ENCODE peak calls at places on chromosomes 11 and 22, in seven cellular contexts. One of them, this sample, is unnamed.

GRCh38 chr11:8362899-8363298 is 99.2 kb upstream of the LMO1 start:
- DNase-seq in left lung: no peak
- DNase-seq in GM04503: no peak
- DNase-seq in small intestine: no peak
- DNase-seq in fibroblast of mammary gland: no peak
- DNase-seq in T-helper 1 cell: no peak
- DNase-seq in renal cortical epithelial cell: no peak
- DNase-seq in this sample: no peak

GRCh38 chr11:134246678-134247077 is 6.5 kb downstream of the THYN1 start:
- DNase-seq in left lung: no peak
- DNase-seq in GM04503: no peak
- DNase-seq in small intestine: no peak
- DNase-seq in fibroblast of mammary gland: no peak
- DNase-seq in T-helper 1 cell: no peak
- DNase-seq in renal cortical epithelial cell: no peak
- DNase-seq in this sample: no peak

GRCh38 chr22:33328789-33329296 is 270.7 kb upstream of the SYN3 start:
- DNase-seq in left lung: no peak
- DNase-seq in GM04503: no peak
- DNase-seq in small intestine: peak; percentile 10
- DNase-seq in fibroblast of mammary gland: peak; percentile 66
- DNase-seq in T-helper 1 cell: no peak
- DNase-seq in renal cortical epithelial cell: peak; percentile 96
- DNase-seq in this sample: peak; percentile 72

GRCh38 chr22:19942886-19943664 is 1.5 kb upstream of the TXNRD2 start:
- DNase-seq in left lung: no peak
- DNase-seq in GM04503: peak; percentile 84
- DNase-seq in small intestine: no peak
- DNase-seq in fibroblast of mammary gland: peak; percentile 90
- DNase-seq in T-helper 1 cell: no peak
- DNase-seq in renal cortical epithelial cell: peak; percentile 76
- DNase-seq in this sample: no peak

GRCh38 chr11:78943841-78944240 is 369.2 kb upstream of the NARS2 start:
- DNase-seq in left lung: no peak
- DNase-seq in GM04503: no peak
- DNase-seq in small intestine: no peak
- DNase-seq in fibroblast of mammary gland: no peak
- DNase-seq in T-helper 1 cell: no peak
- DNase-seq in renal cortical epithelial cell: no peak
- DNase-seq in this sample: no peak

GRCh38 chr22:22089459-22090308 is 107.1 kb upstream of the TOP3B start:
- DNase-seq in left lung: no peak
- DNase-seq in GM04503: no peak
- DNase-seq in small intestine: no peak
- DNase-seq in fibroblast of mammary gland: no peak
- DNase-seq in T-helper 1 cell: no peak
- DNase-seq in renal cortical epithelial cell: no peak
- DNase-seq in this sample: no peak

GRCh38 chr11:70656293-70656692 is 258.0 kb downstream of the CTTN start:
- DNase-seq in left lung: no peak
- DNase-seq in GM04503: no peak
- DNase-seq in small intestine: no peak
- DNase-seq in fibroblast of mammary gland: no peak
- DNase-seq in T-helper 1 cell: no peak
- DNase-seq in renal cortical epithelial cell: no peak
- DNase-seq in this sample: no peak

GRCh38 chr22:20765938-20766337 is 8.0 kb upstream of the SERPIND1 start:
- DNase-seq in left lung: no peak
- DNase-seq in GM04503: no peak
- DNase-seq in small intestine: no peak
- DNase-seq in fibroblast of mammary gland: no peak
- DNase-seq in T-helper 1 cell: no peak
- DNase-seq in renal cortical epithelial cell: no peak
- DNase-seq in this sample: no peak

GRCh38 chr22:39428597-39429071 is 28.2 kb upstream of the MGAT3 start:
- DNase-seq in left lung: no peak
- DNase-seq in GM04503: no peak
- DNase-seq in small intestine: no peak
- DNase-seq in fibroblast of mammary gland: no peak
- DNase-seq in T-helper 1 cell: no peak
- DNase-seq in renal cortical epithelial cell: no peak
- DNase-seq in this sample: no peak

GRCh38 chr11:2702771-2703486 is 3.1 kb upstream of the KCNQ1OT1 start:
- DNase-seq in left lung: no peak
- DNase-seq in GM04503: no peak
- DNase-seq in small intestine: no peak
- DNase-seq in fibroblast of mammary gland: no peak
- DNase-seq in T-helper 1 cell: no peak
- DNase-seq in renal cortical epithelial cell: no peak
- DNase-seq in this sample: no peak

GRCh38 chr11:69035150-69035958 is 13.4 kb upstream of the TPCN2 start:
- DNase-seq in left lung: no peak
- DNase-seq in GM04503: no peak
- DNase-seq in small intestine: no peak
- DNase-seq in fibroblast of mammary gland: no peak
- DNase-seq in T-helper 1 cell: no peak
- DNase-seq in renal cortical epithelial cell: no peak
- DNase-seq in this sample: no peak

GRCh38 chr22:40797427-40797826 is 21.7 kb downstream of the SLC25A17 start:
- DNase-seq in left lung: no peak
- DNase-seq in GM04503: no peak
- DNase-seq in small intestine: no peak
- DNase-seq in fibroblast of mammary gland: peak; percentile 52
- DNase-seq in T-helper 1 cell: no peak
- DNase-seq in renal cortical epithelial cell: peak; percentile 46
- DNase-seq in this sample: no peak

GRCh38 chr11:66336234-66337102 is at the start of gene RIN1:
- DNase-seq in left lung: peak; percentile 76
- DNase-seq in GM04503: peak; percentile 95
- DNase-seq in small intestine: peak; percentile 79
- DNase-seq in fibroblast of mammary gland: peak; percentile 100
- DNase-seq in T-helper 1 cell: peak; percentile 58
- DNase-seq in renal cortical epithelial cell: peak; percentile 97
- DNase-seq in this sample: peak; percentile 90

GRCh38 chr22:19463491-19464469 is 15.2 kb downstream of the UFD1 start:
- DNase-seq in left lung: no peak
- DNase-seq in GM04503: peak; percentile 40
- DNase-seq in small intestine: no peak
- DNase-seq in fibroblast of mammary gland: peak; percentile 28
- DNase-seq in T-helper 1 cell: no peak
- DNase-seq in renal cortical epithelial cell: peak; percentile 7
- DNase-seq in this sample: no peak

GRCh38 chr11:134382257-134382656 is 29.8 kb downstream of the B3GAT1 start:
- DNase-seq in left lung: no peak
- DNase-seq in GM04503: no peak
- DNase-seq in small intestine: no peak
- DNase-seq in fibroblast of mammary gland: no peak
- DNase-seq in T-helper 1 cell: no peak
- DNase-seq in renal cortical epithelial cell: no peak
- DNase-seq in this sample: no peak

GRCh38 chr11:126059238-126059761 is 3.4 kb downstream of the CDON start:
- DNase-seq in left lung: no peak
- DNase-seq in GM04503: no peak
- DNase-seq in small intestine: no peak
- DNase-seq in fibroblast of mammary gland: no peak
- DNase-seq in T-helper 1 cell: no peak
- DNase-seq in renal cortical epithelial cell: no peak
- DNase-seq in this sample: no peak

GRCh38 chr11:76786053-76787014 is 3.2 kb downstream of the TSKU start:
- DNase-seq in left lung: no peak
- DNase-seq in GM04503: no peak
- DNase-seq in small intestine: no peak
- DNase-seq in fibroblast of mammary gland: no peak
- DNase-seq in T-helper 1 cell: no peak
- DNase-seq in renal cortical epithelial cell: no peak
- DNase-seq in this sample: no peak

GRCh38 chr11:36360833-36361232 is 64.7 kb downstream of the PRR5L start:
- DNase-seq in left lung: no peak
- DNase-seq in GM04503: no peak
- DNase-seq in small intestine: no peak
- DNase-seq in fibroblast of mammary gland: no peak
- DNase-seq in T-helper 1 cell: no peak
- DNase-seq in renal cortical epithelial cell: peak; percentile 26
- DNase-seq in this sample: no peak

GRCh38 chr11:66192181-66192888 is 76.1 kb upstream of the RAB1B start:
- DNase-seq in left lung: no peak
- DNase-seq in GM04503: no peak
- DNase-seq in small intestine: peak; percentile 13
- DNase-seq in fibroblast of mammary gland: no peak
- DNase-seq in T-helper 1 cell: no peak
- DNase-seq in renal cortical epithelial cell: no peak
- DNase-seq in this sample: no peak

GRCh38 chr11:119422505-119423416 is at the start of gene THY1:
- DNase-seq in left lung: no peak
- DNase-seq in GM04503: no peak
- DNase-seq in small intestine: no peak
- DNase-seq in fibroblast of mammary gland: peak; percentile 63
- DNase-seq in T-helper 1 cell: no peak
- DNase-seq in renal cortical epithelial cell: no peak
- DNase-seq in this sample: no peak

GRCh38 chr11:104118105-104118762 is 45.7 kb downstream of the PDGFD start:
- DNase-seq in left lung: no peak
- DNase-seq in GM04503: no peak
- DNase-seq in small intestine: no peak
- DNase-seq in fibroblast of mammary gland: no peak
- DNase-seq in T-helper 1 cell: no peak
- DNase-seq in renal cortical epithelial cell: no peak
- DNase-seq in this sample: no peak

GRCh38 chr22:25942989-25943411 is 201.0 kb downstream of the MYO18B start:
- DNase-seq in left lung: no peak
- DNase-seq in GM04503: no peak
- DNase-seq in small intestine: no peak
- DNase-seq in fibroblast of mammary gland: no peak
- DNase-seq in T-helper 1 cell: no peak
- DNase-seq in renal cortical epithelial cell: no peak
- DNase-seq in this sample: no peak

GRCh38 chr11:12812849-12813248 is 138.6 kb downstream of the TEAD1 start:
- DNase-seq in left lung: no peak
- DNase-seq in GM04503: no peak
- DNase-seq in small intestine: no peak
- DNase-seq in fibroblast of mammary gland: no peak
- DNase-seq in T-helper 1 cell: no peak
- DNase-seq in renal cortical epithelial cell: no peak
- DNase-seq in this sample: no peak

GRCh38 chr22:37519268-37520195 is at the start of gene CARD10:
- DNase-seq in left lung: no peak
- DNase-seq in GM04503: no peak
- DNase-seq in small intestine: peak; percentile 63
- DNase-seq in fibroblast of mammary gland: no peak
- DNase-seq in T-helper 1 cell: no peak
- DNase-seq in renal cortical epithelial cell: no peak
- DNase-seq in this sample: no peak

GRCh38 chr11:65053826-65054503 is 4.4 kb downstream of the NAALADL1 start:
- DNase-seq in left lung: no peak
- DNase-seq in GM04503: no peak
- DNase-seq in small intestine: peak; percentile 63
- DNase-seq in fibroblast of mammary gland: no peak
- DNase-seq in T-helper 1 cell: no peak
- DNase-seq in renal cortical epithelial cell: no peak
- DNase-seq in this sample: no peak

GRCh38 chr11:119810478-119811232 is 81.7 kb upstream of the NECTIN1 start:
- DNase-seq in left lung: no peak
- DNase-seq in GM04503: no peak
- DNase-seq in small intestine: no peak
- DNase-seq in fibroblast of mammary gland: peak; percentile 21
- DNase-seq in T-helper 1 cell: no peak
- DNase-seq in renal cortical epithelial cell: no peak
- DNase-seq in this sample: no peak

GRCh38 chr11:31865606-31866300 is 54.6 kb upstream of the PAX6 start:
- DNase-seq in left lung: no peak
- DNase-seq in GM04503: no peak
- DNase-seq in small intestine: no peak
- DNase-seq in fibroblast of mammary gland: no peak
- DNase-seq in T-helper 1 cell: no peak
- DNase-seq in renal cortical epithelial cell: no peak
- DNase-seq in this sample: no peak

GRCh38 chr22:50317178-50317577 is 9.6 kb downstream of the DENND6B start:
- DNase-seq in left lung: no peak
- DNase-seq in GM04503: no peak
- DNase-seq in small intestine: no peak
- DNase-seq in fibroblast of mammary gland: no peak
- DNase-seq in T-helper 1 cell: no peak
- DNase-seq in renal cortical epithelial cell: no peak
- DNase-seq in this sample: no peak

GRCh38 chr11:8596504-8597046 is 2.5 kb upstream of the STK33 start:
- DNase-seq in left lung: no peak
- DNase-seq in GM04503: no peak
- DNase-seq in small intestine: no peak
- DNase-seq in fibroblast of mammary gland: no peak
- DNase-seq in T-helper 1 cell: no peak
- DNase-seq in renal cortical epithelial cell: peak; percentile 81
- DNase-seq in this sample: no peak

This sample was measured in epithelial cell of prostate.